ENCODE peak calls at places on chromosomes 13 and 19, in ten cellular contexts. M is heart right ventricle, E is fibroblast of mammary gland, N is right atrium auricular region, T is lower leg skin, J is HFF-Myc, O is thoracic aorta, Y is kidney epithelial cell, V is hepatocyte, X is cardiac muscle cell. D is an unnamed sample.

GRCh38 chr19:19185853-19186728 is 5.9 kb downstream of the BORCS8 start:
- DNase-seq in M (no peak), E (peak), N (no peak), T (no peak), J (no peak), O (no peak), Y (no peak), V (peak), X (peak), D (no peak)

GRCh38 chr19:3968556-3969434 is 2.1 kb downstream of the DAPK3 start:
- DNase-seq in M (peak), E (peak), N (peak), T (peak), J (peak), O (peak), Y (peak), V (peak), X (peak), D (peak)

GRCh38 chr13:110403315-110403714 is 96.2 kb downstream of the COL4A2 start:
- DNase-seq in M (no peak), E (no peak), N (no peak), T (no peak), J (no peak), O (no peak), Y (no peak), V (no peak), X (no peak), D (peak)

GRCh38 chr19:10823690-10824089 is 12.3 kb downstream of the TMED1 start:
- DNase-seq in M (no peak), E (no peak), N (no peak), T (no peak), J (no peak), O (no peak), Y (no peak), V (no peak), X (no peak), D (no peak)

GRCh38 chr13:44653261-44653660 is 77.1 kb upstream of the TSC22D1 start:
- DNase-seq in M (no peak), E (peak), N (no peak), T (no peak), J (no peak), O (no peak), Y (no peak), V (no peak), X (no peak), D (no peak)

GRCh38 chr19:42281175-42282035 is 12.4 kb downstream of the CIC start:
- DNase-seq in M (peak), E (peak), N (peak), T (peak), J (no peak), O (no peak), Y (no peak), V (peak), X (peak), D (no peak)

GRCh38 chr13:64556391-64556790 is 2673.7 kb downstream of the PCDH9 start:
- DNase-seq in M (no peak), E (no peak), N (no peak), T (no peak), J (no peak), O (no peak), Y (no peak), V (no peak), X (no peak), D (peak)

GRCh38 chr19:56111601-56112312 is 9.3 kb downstream of the ZNF787 start:
- DNase-seq in M (peak), E (no peak), N (peak), T (no peak), J (no peak), O (no peak), Y (no peak), V (no peak), X (no peak), D (no peak)

GRCh38 chr13:99028890-99029289 is 51.0 kb upstream of the DOCK9 start:
- DNase-seq in M (no peak), E (no peak), N (no peak), T (no peak), J (no peak), O (no peak), Y (no peak), V (no peak), X (no peak), D (no peak)

GRCh38 chr19:11010041-11010440 is 49.2 kb downstream of the SMARCA4 start:
- DNase-seq in M (no peak), E (no peak), N (no peak), T (no peak), J (no peak), O (no peak), Y (no peak), V (no peak), X (no peak), D (no peak)

GRCh38 chr19:48741222-48741999 is 1.0 kb upstream of the RASIP1 start:
- DNase-seq in M (peak), E (no peak), N (peak), T (peak), J (no peak), O (no peak), Y (no peak), V (no peak), X (no peak), D (no peak)

GRCh38 chr19:40503300-40503699 is 36.5 kb downstream of the SPTBN4 start:
- DNase-seq in M (no peak), E (no peak), N (no peak), T (no peak), J (no peak), O (no peak), Y (no peak), V (no peak), X (no peak), D (no peak)

GRCh38 chr13:77810430-77810829 is 108.2 kb downstream of the EDNRB start:
- DNase-seq in M (no peak), E (peak), N (no peak), T (no peak), J (no peak), O (no peak), Y (no peak), V (no peak), X (peak), D (no peak)

GRCh38 chr13:61151062-61151461 is 264.6 kb downstream of the PCDH20 start:
- DNase-seq in M (no peak), E (no peak), N (no peak), T (no peak), J (no peak), O (no peak), Y (no peak), V (no peak), X (no peak), D (no peak)

GRCh38 chr13:28161370-28161769 is 23.0 kb downstream of the PAN3 start:
- DNase-seq in M (no peak), E (peak), N (no peak), T (no peak), J (no peak), O (no peak), Y (no peak), V (peak), X (peak), D (no peak)

GRCh38 chr13:30739646-30740642 is 4.6 kb downstream of the ALOX5AP start:
- DNase-seq in M (no peak), E (peak), N (no peak), T (no peak), J (peak), O (no peak), Y (peak), V (no peak), X (peak), D (no peak)

GRCh38 chr19:2307518-2308012 is 389 bp downstream of the LINGO3 start:
- DNase-seq in M (no peak), E (no peak), N (no peak), T (no peak), J (no peak), O (no peak), Y (no peak), V (no peak), X (no peak), D (no peak)
- H3K4me3 ChIP-seq in M (no peak), E (no peak), N (no peak), T (no peak), J (no peak), O (no peak), Y (no peak), V (no peak), X (peak), D (no peak)

DNA sequence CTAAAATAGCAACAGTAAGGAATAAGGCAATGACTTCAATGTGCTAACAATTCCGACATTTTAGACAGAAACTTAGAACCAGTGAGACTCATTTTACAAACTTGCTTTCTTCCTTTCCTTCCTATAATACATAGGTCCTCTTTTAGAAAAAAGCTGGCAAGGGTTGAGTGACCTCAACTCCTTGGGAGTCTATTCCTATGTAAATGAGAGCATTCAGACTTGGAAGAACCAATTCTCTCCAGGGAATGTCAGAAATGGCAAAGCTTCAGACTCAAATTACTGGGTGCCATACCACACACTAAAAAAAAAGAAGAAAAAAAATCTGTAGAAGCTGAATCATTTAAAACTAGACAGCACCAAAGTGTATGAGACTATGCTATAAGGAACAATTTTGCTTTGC is 1328.2 kb downstream of the OLFM4 start:
- DNase-seq in M (no peak), E (no peak), N (no peak), T (no peak), J (no peak), O (no peak), Y (no peak), V (no peak), X (no peak), D (no peak)
- TF ChIP-seq CTCF in M (no peak), E (no peak), N (no peak), T (no peak), J (no peak), O (no peak), Y (no peak), V (no peak), X (no peak), D (no peak)

DNA sequence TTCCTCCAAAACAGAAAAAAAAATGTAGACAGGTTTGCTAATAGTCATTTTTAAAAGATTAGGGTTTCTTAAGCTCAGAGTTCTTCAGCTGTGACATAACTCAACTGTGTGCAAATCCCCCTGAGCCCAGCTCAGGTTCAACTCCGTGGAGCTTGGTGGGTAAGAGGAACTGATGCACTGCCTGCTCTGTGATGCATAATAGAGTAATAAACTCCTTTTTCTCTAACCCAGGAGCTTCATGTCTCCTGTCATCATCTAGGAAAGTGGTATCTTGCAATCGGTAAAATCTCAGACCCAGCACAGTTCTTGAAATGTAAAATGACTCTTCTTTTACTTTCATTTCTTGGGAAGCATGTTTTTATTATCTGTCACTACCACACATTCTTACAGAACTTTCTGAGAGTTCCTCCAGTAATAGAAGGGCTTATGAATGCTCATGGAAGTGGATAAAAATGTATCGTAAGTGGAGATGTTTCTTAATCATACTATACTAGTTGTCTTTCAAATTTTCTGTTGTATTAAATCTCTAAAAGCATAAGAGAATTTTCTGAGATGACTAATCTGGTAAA is 123.8 kb upstream of the PCDH9 start:
- DNase-seq in M (no peak), E (peak), N (no peak), T (no peak), J (no peak), O (no peak), Y (no peak), V (no peak), X (peak), D (no peak)
- H3K4me3 ChIP-seq in M (peak), E (peak), N (no peak), T (no peak), J (no peak), O (no peak), Y (no peak), V (no peak), X (no peak), D (no peak)

GRCh38 chr19:20968092-20968491 is 45.0 kb downstream of the ZNF85 start:
- DNase-seq in M (no peak), E (no peak), N (no peak), T (no peak), J (no peak), O (no peak), Y (no peak), V (no peak), X (no peak), D (no peak)

GRCh38 chr19:20969898-20970297 is 46.8 kb downstream of the ZNF85 start:
- DNase-seq in M (no peak), E (no peak), N (no peak), T (no peak), J (no peak), O (no peak), Y (no peak), V (no peak), X (no peak), D (no peak)

GRCh38 chr19:20969498-20969897 is 46.4 kb downstream of the ZNF85 start:
- DNase-seq in M (no peak), E (no peak), N (no peak), T (no peak), J (no peak), O (no peak), Y (no peak), V (no peak), X (no peak), D (no peak)

GRCh38 chr19:20964798-20965197 is 41.7 kb downstream of the ZNF85 start:
- DNase-seq in M (no peak), E (no peak), N (no peak), T (no peak), J (no peak), O (no peak), Y (no peak), V (no peak), X (no peak), D (no peak)
- TF ChIP-seq CTCF in M (no peak), E (no peak), N (no peak), T (no peak), J (peak), O (no peak), Y (no peak), V (no peak), X (no peak), D (no peak)

GRCh38 chr13:48093588-48093987 is 1.3 kb downstream of the MED4 start:
- DNase-seq in M (no peak), E (no peak), N (no peak), T (no peak), J (no peak), O (no peak), Y (no peak), V (no peak), X (no peak), D (no peak)
- H3K4me3 ChIP-seq in M (peak), E (peak), N (peak), T (no peak), J (peak), O (peak), Y (peak), V (peak), X (peak), D (peak)

GRCh38 chr19:16970821-16971220 is 55.8 kb downstream of the CPAMD8 start:
- DNase-seq in M (no peak), E (no peak), N (no peak), T (no peak), J (no peak), O (no peak), Y (no peak), V (no peak), X (no peak), D (no peak)

DNA sequence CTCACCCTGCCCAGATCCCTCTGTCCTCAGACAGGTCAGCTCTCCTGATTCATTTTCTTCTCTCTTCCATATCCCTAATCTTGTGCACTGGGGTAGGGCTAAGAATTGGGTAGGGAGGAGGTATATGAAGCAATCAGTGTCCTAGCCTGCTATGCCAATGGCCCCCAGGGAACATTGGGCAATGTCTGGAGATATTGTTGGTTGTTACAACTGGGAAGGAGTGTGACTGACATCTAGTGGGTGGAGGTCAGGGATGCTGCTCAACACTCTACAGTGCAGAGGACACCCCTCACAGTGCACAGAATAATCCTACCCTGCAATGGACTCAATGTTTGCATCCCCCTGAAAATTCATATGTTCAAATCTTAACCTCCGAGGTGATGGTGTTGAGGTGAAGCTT is 57.5 kb downstream of the CPAMD8 start:
- DNase-seq in M (no peak), E (peak), N (no peak), T (no peak), J (no peak), O (no peak), Y (no peak), V (no peak), X (peak), D (no peak)
- TF ChIP-seq CTCF in M (no peak), E (peak), N (no peak), T (no peak), J (no peak), O (no peak), Y (no peak), V (no peak), X (peak), D (no peak)

DNA sequence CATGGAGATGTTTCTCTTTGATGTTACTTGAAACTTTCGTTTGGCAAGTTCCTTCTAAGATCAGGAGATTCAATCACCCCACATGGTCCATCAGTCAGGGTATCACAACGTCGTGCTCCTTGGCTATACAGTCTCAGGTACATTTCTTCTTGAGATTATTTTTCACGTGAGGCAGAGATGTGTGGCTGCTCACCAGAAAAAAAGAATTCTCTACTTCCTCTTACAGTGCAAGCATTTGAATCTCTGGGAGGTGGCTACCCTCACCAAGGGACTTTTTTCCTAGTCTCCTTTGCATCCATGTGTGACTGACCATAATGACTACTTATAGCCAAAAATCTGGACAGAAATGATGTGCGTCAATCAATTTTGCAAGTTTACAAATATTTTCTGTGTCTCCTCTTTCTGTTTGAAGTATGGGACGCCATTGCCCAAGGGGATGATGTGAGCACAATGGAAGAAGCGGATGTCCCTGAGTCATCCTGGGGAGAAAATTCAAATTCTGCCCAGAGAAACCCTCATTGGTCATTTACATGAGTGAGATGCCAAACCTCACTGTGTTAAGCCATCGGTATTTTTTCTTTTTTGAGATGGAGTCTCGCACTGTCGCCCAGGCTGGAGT is 8.6 kb upstream of the LAIR2 start:
- DNase-seq in M (no peak), E (no peak), N (no peak), T (no peak), J (no peak), O (no peak), Y (no peak), V (no peak), X (no peak), D (no peak)
- H3K4me3 ChIP-seq in M (no peak), E (no peak), N (no peak), T (no peak), J (no peak), O (no peak), Y (no peak), V (no peak), X (no peak), D (no peak)

GRCh38 chr19:610071-610800 is 20.6 kb downstream of the HCN2 start:
- DNase-seq in M (no peak), E (no peak), N (no peak), T (no peak), J (no peak), O (no peak), Y (no peak), V (no peak), X (peak), D (no peak)
- TF ChIP-seq CTCF in M (no peak), E (no peak), N (no peak), T (no peak), J (no peak), O (no peak), Y (no peak), V (no peak), X (no peak), D (no peak)